ENCODE peak calls at places on chromosomes 7 and 10, in seven cellular contexts. L is heart left ventricle, I is endothelial cell, K is AG04450, U is IMR-90, W is HFF-Myc, X is cardiac fibroblast. R is an unnamed sample.

GRCh38 chr10:43255644-43256431 is 11.0 kb downstream of the RASGEF1A start:
- DNase-seq in L (no peak), I (peak), K (no peak), U (no peak), W (no peak), X (peak), R (no peak)

GRCh38 chr7:155796381-155797261 is 15.6 kb downstream of the SHH start:
- DNase-seq in L (peak), I (peak), K (no peak), U (no peak), W (no peak), X (no peak), R (peak)

GRCh38 chr10:43048301-43049051 is 28.4 kb upstream of the RET start:
- DNase-seq in L (peak), I (no peak), K (no peak), U (peak), W (no peak), X (peak), R (no peak)

GRCh38 chr7:157028528-157028903 is 18.1 kb upstream of the MNX1 start:
- DNase-seq in L (no peak), I (no peak), K (no peak), U (no peak), W (no peak), X (no peak), R (no peak)

GRCh38 chr10:74753295-74754211 is 72.8 kb upstream of the KAT6B start:
- DNase-seq in L (no peak), I (no peak), K (no peak), U (peak), W (peak), X (no peak), R (no peak)

GRCh38 chr7:123763191-123763661 is 14.4 kb upstream of the WASL start:
- DNase-seq in L (no peak), I (no peak), K (no peak), U (no peak), W (no peak), X (no peak), R (no peak)

GRCh38 chr7:159007308-159008054 is 137.2 kb downstream of the VIPR2 start:
- DNase-seq in L (no peak), I (no peak), K (no peak), U (no peak), W (no peak), X (no peak), R (no peak)

GRCh38 chr7:26051021-26051420 is 101.0 kb upstream of the NFE2L3 start:
- DNase-seq in L (no peak), I (no peak), K (no peak), U (no peak), W (no peak), X (no peak), R (no peak)

GRCh38 chr10:102648889-102649752 is 4.8 kb downstream of the TRIM8 start:
- DNase-seq in L (peak), I (no peak), K (no peak), U (no peak), W (no peak), X (no peak), R (peak)

GRCh38 chr7:110170762-110171161 is 920.2 kb upstream of the LRRN3 start:
- DNase-seq in L (no peak), I (no peak), K (no peak), U (peak), W (no peak), X (no peak), R (no peak)

GRCh38 chr7:107147464-107148214 is 21.2 kb upstream of the HBP1 start:
- DNase-seq in L (no peak), I (peak), K (no peak), U (peak), W (no peak), X (peak), R (no peak)

GRCh38 chr10:63150745-63151144 is 17.6 kb downstream of the NRBF2 start:
- DNase-seq in L (no peak), I (no peak), K (no peak), U (no peak), W (no peak), X (no peak), R (no peak)

GRCh38 chr7:831596-832291 is 532 bp upstream of the SUN1 start:
- DNase-seq in L (no peak), I (no peak), K (peak), U (peak), W (peak), X (peak), R (no peak)

GRCh38 chr10:97140284-97140846 is 45.4 kb downstream of the SLIT1 start:
- DNase-seq in L (no peak), I (no peak), K (no peak), U (no peak), W (no peak), X (no peak), R (peak)

GRCh38 chr7:30595461-30596042 is 874 bp downstream of the GARS1 start:
- DNase-seq in L (no peak), I (no peak), K (no peak), U (no peak), W (no peak), X (peak), R (no peak)

GRCh38 chr7:116772423-116772852 is 89.9 kb upstream of the CAPZA2 start:
- DNase-seq in L (no peak), I (no peak), K (no peak), U (peak), W (peak), X (peak), R (no peak)

DNA sequence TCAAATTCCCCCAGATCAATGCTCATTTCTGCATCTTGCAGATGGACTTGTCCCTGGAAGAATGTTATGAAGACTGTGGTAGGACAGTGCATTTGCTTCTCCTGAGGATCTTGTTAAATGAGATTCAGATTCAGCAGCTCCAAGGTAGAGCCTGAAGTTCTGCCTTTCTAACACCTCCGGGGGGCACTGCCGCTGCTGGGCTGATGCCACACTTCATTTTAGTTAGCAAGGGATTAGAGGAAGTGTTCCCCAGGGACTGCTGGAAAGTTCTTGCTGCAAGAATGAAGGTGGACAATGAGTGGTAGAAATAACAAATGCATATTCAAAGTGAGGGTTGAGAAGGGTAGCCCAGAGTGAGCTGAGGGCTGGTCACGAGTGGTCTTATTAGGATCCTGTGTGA is 434.3 kb upstream of the AKR1E2 start:
- DNase-seq in L (no peak), I (peak), K (no peak), U (no peak), W (no peak), X (peak), R (no peak)
- TF ChIP-seq CTCF in L (no peak), I (no peak), K (no peak), U (no peak), W (no peak), X (peak), R (no peak)

DNA sequence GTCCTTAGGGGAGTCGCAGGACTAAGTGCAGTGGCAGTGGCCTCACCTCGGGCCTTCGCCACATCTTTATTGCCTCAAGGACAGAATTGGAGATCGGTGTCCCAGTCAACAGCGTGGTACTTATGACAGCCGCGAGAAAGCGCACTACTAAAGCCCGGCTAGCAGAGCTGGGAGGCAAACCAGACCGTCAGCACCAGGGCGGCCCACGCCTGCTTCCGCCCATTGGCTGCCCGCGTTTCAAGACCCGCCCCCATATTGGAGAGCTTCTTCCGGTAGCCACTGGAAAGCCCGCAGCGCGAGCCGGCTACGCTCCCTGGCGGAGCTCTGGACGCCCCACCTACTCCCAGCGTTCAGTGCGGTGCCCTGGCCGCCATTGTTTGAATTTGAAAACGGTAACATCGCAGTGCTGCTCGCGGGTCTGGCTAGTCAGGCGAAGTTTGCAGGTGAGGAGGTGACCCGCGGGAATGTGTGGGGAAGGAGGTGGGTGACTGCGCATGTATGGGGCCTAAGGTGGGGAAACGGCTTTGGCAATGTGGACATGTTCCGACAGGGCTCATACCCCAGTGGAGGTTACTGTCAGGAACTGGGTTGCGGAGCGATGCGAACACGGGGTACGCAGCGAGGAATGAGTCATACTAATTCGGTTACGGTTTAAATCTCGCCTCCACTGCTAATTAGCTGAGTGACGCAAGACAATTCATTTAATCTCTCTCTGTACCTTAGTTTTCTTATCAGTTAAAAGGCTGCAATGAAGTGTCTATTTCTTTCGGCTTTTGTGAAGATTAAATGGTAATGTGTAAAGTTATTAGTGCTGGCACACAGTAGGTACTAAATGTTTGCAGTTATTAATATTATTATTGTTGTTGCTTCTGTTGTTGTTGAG is at the start of gene KIF20B:
- DNase-seq in L (peak), I (peak), K (peak), U (peak), W (peak), X (peak), R (peak)
- TF ChIP-seq CTCF in L (peak), I (no peak), K (peak), U (peak), W (peak), X (peak), R (peak)

GRCh38 chr7:151631149-151631967 is 111.7 kb upstream of the RHEB start:
- DNase-seq in L (no peak), I (no peak), K (no peak), U (no peak), W (no peak), X (peak), R (no peak)
- TF ChIP-seq CTCF in L (no peak), I (no peak), K (peak), U (no peak), W (no peak), X (peak), R (peak)

GRCh38 chr10:7301039-7301768 is 109.6 kb downstream of the SFMBT2 start:
- DNase-seq in L (no peak), I (peak), K (no peak), U (no peak), W (no peak), X (no peak), R (no peak)
- TF ChIP-seq CTCF in L (peak), I (peak), K (peak), U (no peak), W (no peak), X (no peak), R (peak)

DNA sequence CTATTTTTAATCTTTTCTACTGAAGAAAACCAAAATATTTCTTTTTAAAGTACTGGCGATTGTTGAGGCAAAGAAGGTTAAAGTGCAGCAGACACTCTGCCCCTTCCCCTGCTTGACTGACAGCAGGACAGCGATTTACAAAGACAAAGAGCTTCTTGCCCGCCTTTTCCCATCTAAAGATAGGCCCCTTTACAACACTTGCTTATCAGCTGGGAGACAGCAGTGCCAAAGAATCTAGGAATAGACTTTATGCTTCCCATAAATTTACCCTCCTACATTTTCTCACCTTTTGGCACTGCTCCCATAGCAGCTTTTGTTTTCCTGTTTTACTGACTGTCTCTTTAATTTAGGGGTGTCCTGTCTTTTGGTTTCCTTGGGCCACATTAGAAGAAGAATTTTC is 824.1 kb downstream of the CCSER2 start:
- DNase-seq in L (no peak), I (no peak), K (no peak), U (no peak), W (no peak), X (no peak), R (no peak)
- TF ChIP-seq CTCF in L (no peak), I (no peak), K (no peak), U (no peak), W (no peak), X (no peak), R (no peak)

DNA sequence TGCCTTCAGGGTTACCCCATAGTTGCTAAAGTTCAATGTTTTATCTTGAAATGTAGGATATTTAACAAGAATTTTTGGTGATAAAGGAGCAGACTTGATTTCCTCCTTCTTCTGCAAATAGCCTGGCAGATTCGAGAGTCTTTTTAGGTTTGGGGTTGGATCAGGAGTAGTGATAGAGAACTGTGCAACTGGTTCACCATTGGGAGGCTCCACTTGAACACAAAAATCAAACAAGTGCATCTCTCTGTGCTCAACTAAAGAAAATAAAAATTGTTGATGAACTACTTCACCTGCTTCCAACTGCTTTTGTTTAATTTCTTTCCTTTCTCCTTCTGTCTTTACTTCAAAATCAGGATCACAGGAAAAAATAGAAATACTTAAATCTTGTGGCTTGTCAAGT is 58.5 kb downstream of the MACC1 start:
- DNase-seq in L (no peak), I (no peak), K (no peak), U (peak), W (no peak), X (peak), R (no peak)
- TF ChIP-seq CTCF in L (peak), I (no peak), K (peak), U (peak), W (no peak), X (peak), R (no peak)

DNA sequence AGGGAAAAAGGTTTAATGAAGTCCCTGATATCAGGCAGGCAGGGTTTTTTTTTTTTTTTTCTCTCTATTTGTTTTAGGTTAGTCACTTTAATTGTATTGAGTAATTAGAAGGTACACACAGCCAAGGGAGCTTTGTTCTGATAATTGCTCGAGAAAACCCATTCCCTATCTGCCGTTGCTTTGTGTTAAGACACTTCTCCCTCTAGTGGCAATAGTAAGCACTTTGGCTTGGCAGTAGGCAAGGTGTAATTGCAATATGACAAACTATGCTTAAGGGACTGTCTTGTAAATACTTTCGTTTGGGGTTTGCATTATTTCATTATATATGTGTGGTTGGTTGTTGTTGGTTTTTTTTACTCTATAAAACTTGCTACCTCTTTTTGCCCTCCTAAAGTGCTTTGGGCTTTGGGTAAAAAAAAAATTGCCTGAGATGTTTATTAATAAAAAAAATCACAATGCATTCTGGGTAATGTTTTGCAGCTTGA is 113.4 kb downstream of the BTRC start:
- DNase-seq in L (peak), I (peak), K (peak), U (peak), W (peak), X (peak), R (no peak)
- TF ChIP-seq CTCF in L (peak), I (peak), K (peak), U (peak), W (peak), X (peak), R (peak)

GRCh38 chr7:149624006-149624405 is 126.4 kb upstream of the ZNF746 start:
- DNase-seq in L (peak), I (peak), K (no peak), U (peak), W (no peak), X (no peak), R (no peak)
- TF ChIP-seq CTCF in L (no peak), I (no peak), K (no peak), U (no peak), W (no peak), X (no peak), R (no peak)

GRCh38 chr10:131396108-131397010 is 84.8 kb upstream of the TCERG1L start:
- DNase-seq in L (no peak), I (no peak), K (no peak), U (no peak), W (no peak), X (no peak), R (no peak)
- TF ChIP-seq CTCF in L (no peak), I (no peak), K (no peak), U (no peak), W (no peak), X (no peak), R (peak)

GRCh38 chr7:72753781-72754180 is 74.2 kb downstream of the TYW1B start:
- DNase-seq in L (no peak), I (no peak), K (no peak), U (no peak), W (no peak), X (no peak), R (no peak)

GRCh38 chr7:72751378-72751777 is 76.6 kb downstream of the TYW1B start:
- DNase-seq in L (no peak), I (no peak), K (no peak), U (no peak), W (no peak), X (no peak), R (no peak)

GRCh38 chr7:72754312-72754711 is 73.7 kb downstream of the TYW1B start:
- DNase-seq in L (no peak), I (no peak), K (no peak), U (peak), W (no peak), X (peak), R (no peak)

DNA sequence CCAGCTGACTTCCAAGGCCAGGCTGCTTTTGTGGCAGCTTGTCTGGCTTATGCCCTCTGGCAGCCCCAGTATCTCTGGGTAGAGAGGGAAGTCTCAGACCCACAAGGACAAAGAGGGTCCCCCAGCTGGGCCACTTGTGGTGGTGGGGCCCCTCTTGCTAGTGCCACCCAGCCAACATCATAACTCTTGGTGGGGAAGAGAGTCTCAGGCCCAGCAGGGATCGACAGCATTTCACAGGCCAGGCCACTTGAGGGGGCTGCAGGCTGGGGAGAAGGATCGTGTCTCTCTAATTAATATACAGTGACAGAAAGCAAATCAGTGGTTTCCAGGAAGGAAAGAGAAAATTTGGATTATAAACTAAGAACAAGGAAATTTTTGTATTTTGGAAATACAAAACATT is 76.0 kb downstream of the TYW1B start:
- DNase-seq in L (no peak), I (peak), K (no peak), U (no peak), W (no peak), X (no peak), R (peak)
- TF ChIP-seq CTCF in L (no peak), I (peak), K (peak), U (peak), W (no peak), X (peak), R (peak)

R was measured in neural crest cell.